ENCODE peak calls at places on chromosomes 12 and 14, in four cellular contexts. Q, O, F and L are unnamed samples.

GRCh38 chr14:69547701-69548348 is 26.8 kb downstream of the CCDC177 start:
- DNase-seq in F (no peak), Q (no peak), O (peak), L (no peak)

GRCh38 chr12:40141996-40142395 is 36.1 kb upstream of the SLC2A13 start:
- DNase-seq in F (no peak), O (peak), Q (no peak), L (no peak)

GRCh38 chr14:57533214-57533613 is 39.6 kb upstream of the CCDC198 start:
- DNase-seq in O (peak), Q (no peak), F (no peak), L (no peak)

GRCh38 chr12:74242088-74242487 is 295.5 kb upstream of the ATXN7L3B start:
- DNase-seq in F (no peak), O (no peak), Q (no peak), L (no peak)

GRCh38 chr12:131395971-131396573 is 314.8 kb upstream of the SFSWAP start:
- DNase-seq in F (no peak), O (no peak), Q (no peak), L (no peak)

GRCh38 chr12:10612954-10613333 is 465 bp downstream of the MAGOHB start:
- DNase-seq in F (no peak), Q (no peak), O (peak), L (no peak)

GRCh38 chr12:102096855-102097254 is 23.1 kb downstream of the NUP37 start:
- DNase-seq in F (no peak), Q (no peak), O (no peak), L (no peak)

GRCh38 chr12:113232787-113233585 is 11.7 kb downstream of the TPCN1 start:
- DNase-seq in O (no peak), F (peak), Q (peak), L (no peak)

GRCh38 chr12:107373238-107373809 is 280.0 kb upstream of the CRY1 start:
- DNase-seq in Q (no peak), O (no peak), F (no peak), L (no peak)

GRCh38 chr14:23056257-23056955 is 914 bp downstream of the CDH24 start:
- DNase-seq in O (peak), Q (peak), F (peak), L (no peak)

GRCh38 chr12:121812320-121812871 is 8.6 kb downstream of the SETD1B start:
- DNase-seq in Q (peak), O (peak), F (peak), L (no peak)

GRCh38 chr14:75982724-75983358 is 1.0 kb upstream of the TGFB3 start:
- DNase-seq in Q (peak), F (no peak), O (peak), L (no peak)

GRCh38 chr14:99564256-99564902 is 39.6 kb downstream of the CCDC85C start:
- DNase-seq in Q (no peak), O (peak), F (no peak), L (no peak)

GRCh38 chr14:102784892-102785597 is 7.8 kb downstream of the TRAF3 start:
- DNase-seq in F (peak), O (no peak), Q (no peak), L (no peak)

GRCh38 chr14:102782974-102783373 is 5.7 kb downstream of the TRAF3 start:
- DNase-seq in F (no peak), Q (no peak), O (no peak), L (no peak)

GRCh38 chr14:102789349-102789748 is 12.1 kb downstream of the TRAF3 start:
- DNase-seq in O (no peak), Q (no peak), F (no peak), L (no peak)

GRCh38 chr14:102786758-102787157 is 9.5 kb downstream of the TRAF3 start:
- DNase-seq in Q (no peak), O (peak), F (no peak), L (no peak)

GRCh38 chr14:102785598-102785963 is 8.3 kb downstream of the TRAF3 start:
- DNase-seq in O (no peak), Q (no peak), F (peak), L (no peak)
- TF ChIP-seq CTCF in O (no peak), Q (no peak), F (no peak), L (peak)

GRCh38 chr12:94290353-94290752 is 142.0 kb downstream of the PLXNC1 start:
- DNase-seq in O (no peak), Q (no peak), F (no peak), L (no peak)
- TF ChIP-seq CTCF in O (no peak), Q (no peak), F (no peak), L (peak)

DNA sequence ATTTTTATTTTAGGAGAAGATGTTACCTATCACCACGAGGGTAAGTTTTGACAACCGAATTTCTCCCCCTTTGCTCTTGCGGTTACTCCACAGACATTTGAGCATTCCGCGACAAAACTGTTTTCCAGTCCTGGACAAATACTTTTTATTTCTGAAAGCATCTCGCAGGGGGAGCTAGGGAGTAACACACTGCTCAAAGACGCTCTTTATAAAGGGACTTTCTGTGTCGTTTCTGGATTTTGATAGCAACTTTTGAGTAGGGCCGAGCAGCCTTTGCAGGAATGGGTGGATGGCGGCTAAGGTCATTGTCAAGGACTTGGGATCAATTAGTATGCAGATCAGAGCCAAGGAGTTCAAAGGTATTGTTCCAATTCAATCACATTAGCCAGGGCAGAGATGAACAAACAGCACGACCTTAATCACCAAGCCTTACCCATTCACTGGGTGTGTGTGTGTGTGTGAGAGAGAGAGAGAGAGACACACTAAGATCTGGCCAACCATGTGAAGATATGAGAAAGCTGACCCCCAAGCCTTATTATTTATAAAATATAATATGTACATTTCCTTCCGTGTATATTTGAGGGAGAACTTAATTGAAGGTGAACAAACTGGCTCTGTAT is 613.6 kb downstream of the VRK1 start:
- DNase-seq in Q (no peak), F (no peak), O (no peak), L (no peak)
- TF ChIP-seq CTCF in Q (no peak), F (no peak), O (no peak), L (no peak)

GRCh38 chr12:26058308-26058707 is 66.5 kb downstream of the BHLHE41 start:
- DNase-seq in F (no peak), O (no peak), Q (no peak), L (no peak)
- TF ChIP-seq CTCF in F (no peak), O (no peak), Q (no peak), L (peak)

GRCh38 chr14:50667491-50668007 is 557 bp downstream of the SAV1 start:
- DNase-seq in Q (no peak), F (no peak), O (no peak), L (no peak)
- TF ChIP-seq CTCF in Q (no peak), F (no peak), O (no peak), L (peak)

GRCh38 chr12:990649-991349 is at the start of gene ERC1:
- DNase-seq in O (peak), Q (peak), F (peak), L (peak)
- TF ChIP-seq CTCF in O (no peak), Q (no peak), F (no peak), L (no peak)

DNA sequence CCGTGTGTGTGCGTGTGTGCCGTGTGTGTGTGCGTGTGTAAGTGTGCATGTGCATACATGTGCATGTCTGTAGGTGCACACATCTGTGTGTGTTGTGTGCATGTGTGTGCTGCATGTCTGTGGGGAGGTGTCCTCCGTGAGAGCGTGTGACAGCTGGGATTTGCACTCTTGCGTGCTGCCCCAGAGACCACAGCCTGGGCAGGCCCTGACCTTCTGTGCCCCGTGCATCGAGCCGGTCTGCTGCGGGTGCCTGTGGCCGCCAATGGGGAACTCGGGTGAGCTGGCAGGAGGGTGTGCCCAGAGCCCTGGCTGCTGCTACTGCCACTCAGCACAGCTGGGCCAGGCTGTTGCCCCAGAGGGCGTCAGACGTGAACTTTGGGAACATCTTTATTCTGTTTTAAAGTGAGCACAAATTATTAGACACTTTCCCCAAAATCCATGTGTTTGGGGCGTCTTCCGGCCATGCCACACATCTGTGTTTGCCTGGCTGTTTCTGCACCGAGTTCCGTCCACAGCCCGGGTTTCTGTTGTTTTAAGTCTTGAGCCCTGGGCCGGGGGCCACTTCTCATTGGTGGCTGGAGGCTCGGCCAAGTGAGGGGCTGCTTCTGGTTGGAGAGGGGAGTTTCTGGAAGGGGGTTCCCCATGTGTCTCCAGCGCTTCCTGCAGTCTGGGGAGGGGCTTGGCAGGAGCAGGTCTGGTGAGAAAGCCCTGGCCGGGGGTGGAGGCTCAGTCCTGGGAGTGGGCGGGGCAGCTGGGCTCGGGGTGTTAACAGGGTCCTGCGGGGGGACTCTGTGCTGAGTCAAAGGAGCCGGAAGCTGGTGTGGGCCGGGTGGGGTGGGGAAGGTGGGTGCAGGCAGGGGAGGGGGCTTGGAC is 7.6 kb downstream of the CEP170B start:
- DNase-seq in Q (peak), O (peak), F (peak), L (no peak)
- TF ChIP-seq CTCF in Q (no peak), O (no peak), F (no peak), L (no peak)